ENCODE peak calls at places on chromosomes 6 and 20, in four cellular contexts. R is iPS DF 6.9, Z is right lobe of liver, T is SK-N-SH. U is an unnamed sample.

GRCh38 chr6:104969108-104969507 is 12.2 kb downstream of the LIN28B start:
- DNase-seq in R (no peak), Z (no peak), T (no peak), U (no peak)

GRCh38 chr6:44733868-44734267 is 346.4 kb downstream of the CDC5L start:
- DNase-seq in R (no peak), Z (no peak), T (no peak), U (no peak)

GRCh38 chr6:87806635-87807034 is 104.6 kb upstream of the AKIRIN2 start:
- DNase-seq in R (no peak), Z (no peak), T (peak; percentile 43), U (no peak)

GRCh38 chr6:170575250-170575649 is 9.2 kb downstream of the PDCD2 start:
- DNase-seq in R (no peak), Z (no peak), T (no peak), U (no peak)

GRCh38 chr6:163554663-163555062 is 140.1 kb downstream of the QKI start:
- DNase-seq in R (no peak), Z (peak; percentile 62), T (peak; percentile 23), U (peak; percentile 70)

GRCh38 chr6:102407886-102408741 is 1014.6 kb downstream of the GRIK2 start:
- DNase-seq in R (no peak), Z (no peak), T (no peak), U (no peak)

GRCh38 chr20:11445161-11445560 is 472.5 kb upstream of the BTBD3 start:
- DNase-seq in R (no peak), Z (no peak), T (no peak), U (no peak)

GRCh38 chr6:101597711-101598110 is 204.2 kb downstream of the GRIK2 start:
- DNase-seq in R (no peak), Z (no peak), T (no peak), U (no peak)

GRCh38 chr6:139152892-139153271 is 18.0 kb downstream of the HECA start:
- DNase-seq in R (no peak), Z (no peak), T (no peak), U (no peak)

GRCh38 chr6:139247618-139248017 is 44.2 kb downstream of the TXLNB start:
- DNase-seq in R (no peak), Z (no peak), T (no peak), U (no peak)

GRCh38 chr20:8127553-8128255 is 4.4 kb upstream of the PLCB1 start:
- DNase-seq in R (no peak), Z (no peak), T (no peak), U (no peak)

GRCh38 chr20:22389836-22390542 is 194.4 kb downstream of the FOXA2 start:
- DNase-seq in R (peak; percentile 41), Z (no peak), T (no peak), U (peak; percentile 69)

GRCh38 chr6:159152014-159152413 is 17.2 kb upstream of the FNDC1 start:
- DNase-seq in R (no peak), Z (no peak), T (no peak), U (no peak)

GRCh38 chr20:6708010-6708409 is 59.5 kb upstream of the BMP2 start:
- DNase-seq in R (no peak), Z (peak; percentile 73), T (no peak), U (peak; percentile 82)

GRCh38 chr20:51083447-51083846 is 60.5 kb upstream of the KCNG1 start:
- DNase-seq in R (no peak), Z (no peak), T (no peak), U (no peak)

GRCh38 chr6:131281471-131282270 is 146.4 kb downstream of the AKAP7 start:
- DNase-seq in R (no peak), Z (peak; percentile 62), T (no peak), U (peak; percentile 51)

GRCh38 chr6:54698974-54699373 is 147.6 kb upstream of the FAM83B start:
- DNase-seq in R (no peak), Z (no peak), T (no peak), U (no peak)

GRCh38 chr20:53829086-53829703 is 235.6 kb upstream of the ZNF217 start:
- DNase-seq in R (no peak), Z (no peak), T (no peak), U (no peak)

GRCh38 chr6:53983301-53983700 is 127.9 kb upstream of the MLIP start:
- DNase-seq in R (no peak), Z (no peak), T (no peak), U (no peak)

GRCh38 chr6:134875367-134875766 is 74.5 kb downstream of the ALDH8A1 start:
- DNase-seq in R (no peak), Z (no peak), T (no peak), U (no peak)

GRCh38 chr6:81865712-81866111 is 113.2 kb upstream of the TENT5A start:
- DNase-seq in R (no peak), Z (no peak), T (no peak), U (no peak)

GRCh38 chr6:116159782-116160524 is 34.0 kb upstream of the COL10A1 start:
- DNase-seq in R (no peak), Z (no peak), T (no peak), U (no peak)

GRCh38 chr20:41524980-41525613 is 93.1 kb downstream of the CHD6 start:
- DNase-seq in R (no peak), Z (peak; percentile 65), T (no peak), U (peak; percentile 78)

GRCh38 chr6:2959909-2960719 is 11.3 kb downstream of the SERPINB6 start:
- DNase-seq in R (no peak), Z (no peak), T (no peak), U (no peak)

GRCh38 chr6:170117111-170117972 is 173.5 kb downstream of the DLL1 start:
- DNase-seq in R (no peak), Z (peak; percentile 29), T (no peak), U (no peak)

GRCh38 chr6:147508073-147508870 is at the start of gene SAMD5:
- DNase-seq in R (no peak), Z (peak; percentile 88), T (peak; percentile 53), U (peak; percentile 59)

DNA sequence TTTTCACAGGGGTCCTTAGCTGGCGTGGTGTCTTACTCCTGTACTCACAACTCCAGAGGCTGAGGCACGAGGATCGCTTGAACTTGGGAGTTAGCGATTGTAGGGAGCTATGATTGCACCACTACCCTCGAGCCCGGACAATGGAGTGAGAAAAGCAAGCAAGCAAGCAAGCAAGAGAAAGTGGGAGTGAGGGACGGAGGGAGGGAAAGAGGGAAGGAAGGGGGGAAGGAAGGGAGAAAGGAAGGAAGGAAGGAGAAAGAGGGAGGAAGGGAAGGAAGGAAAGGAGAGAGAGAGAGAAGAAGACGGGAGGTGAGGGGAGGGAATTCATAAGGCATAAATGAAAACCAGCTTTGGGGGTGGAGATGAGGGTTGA is 120.5 kb downstream of the TRIM27 start:
- DNase-seq in R (no peak), Z (no peak), T (no peak), U (no peak)
- H3K4me3 ChIP-seq in R (peak overlapping the region; percentile 73), Z (no peak overlapping the region), T (peak overlapping the region; percentile 1), U (no peak overlapping the region)

GRCh38 chr20:25282034-25282781 is 34.3 kb downstream of the PYGB start:
- DNase-seq in R (no peak), Z (peak; percentile 37), T (no peak), U (peak; percentile 34)
- H3K27ac ChIP-seq in R (no peak overlapping the region), Z (no peak overlapping the region), T (no peak overlapping the region), U (no peak overlapping the region)

GRCh38 chr6:85866373-85866740 is 223.7 kb upstream of the SYNCRIP start:
- DNase-seq in R (no peak), Z (no peak), T (no peak), U (no peak)
- H3K4me3 ChIP-seq in R (no peak overlapping the region), Z (no peak overlapping the region), T (no peak overlapping the region), U (peak overlapping the region; percentile 47)

DNA sequence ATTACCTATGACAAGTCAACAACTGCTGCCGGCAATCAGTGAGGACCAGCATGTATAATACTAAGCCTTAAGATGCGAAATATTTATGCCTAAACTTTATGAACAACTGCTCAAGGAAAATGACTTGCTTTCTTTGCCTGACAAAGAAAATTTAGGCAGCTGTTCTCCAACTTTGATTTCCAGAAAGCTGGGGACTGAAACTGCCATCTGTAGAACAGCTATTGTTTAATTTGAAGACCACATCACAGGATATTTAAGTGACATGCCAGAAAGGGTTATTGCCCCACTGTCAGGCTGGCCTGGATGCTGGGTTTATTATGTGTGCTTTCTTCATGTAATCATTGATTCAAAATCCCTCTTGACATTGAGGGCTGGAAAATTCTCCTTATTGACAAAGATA is 153.9 kb upstream of the ENPP5 start:
- DNase-seq in R (no peak), Z (no peak), T (no peak), U (no peak)
- H3K27ac ChIP-seq in R (no peak overlapping the region), Z (no peak overlapping the region), T (no peak overlapping the region), U (no peak overlapping the region)

GRCh38 chr6:37539706-37540352 is 40.1 kb upstream of the CCDC167 start:
- DNase-seq in R (no peak), Z (no peak), T (no peak), U (no peak)

GRCh38 chr6:37536462-37537225 is 37.0 kb upstream of the CCDC167 start:
- DNase-seq in R (no peak), Z (no peak), T (peak; percentile 73), U (no peak)

GRCh38 chr6:37541346-37541745 is 41.7 kb upstream of the CCDC167 start:
- DNase-seq in R (no peak), Z (no peak), T (no peak), U (no peak)

GRCh38 chr6:37538107-37538506 is 38.4 kb upstream of the CCDC167 start:
- DNase-seq in R (no peak), Z (no peak), T (no peak), U (no peak)

GRCh38 chr6:37540390-37540789 is 40.7 kb upstream of the CCDC167 start:
- DNase-seq in R (no peak), Z (no peak), T (no peak), U (no peak)
- H3K4me3 ChIP-seq in R (no peak overlapping the region), Z (no peak overlapping the region), T (no peak overlapping the region), U (no peak overlapping the region)

DNA sequence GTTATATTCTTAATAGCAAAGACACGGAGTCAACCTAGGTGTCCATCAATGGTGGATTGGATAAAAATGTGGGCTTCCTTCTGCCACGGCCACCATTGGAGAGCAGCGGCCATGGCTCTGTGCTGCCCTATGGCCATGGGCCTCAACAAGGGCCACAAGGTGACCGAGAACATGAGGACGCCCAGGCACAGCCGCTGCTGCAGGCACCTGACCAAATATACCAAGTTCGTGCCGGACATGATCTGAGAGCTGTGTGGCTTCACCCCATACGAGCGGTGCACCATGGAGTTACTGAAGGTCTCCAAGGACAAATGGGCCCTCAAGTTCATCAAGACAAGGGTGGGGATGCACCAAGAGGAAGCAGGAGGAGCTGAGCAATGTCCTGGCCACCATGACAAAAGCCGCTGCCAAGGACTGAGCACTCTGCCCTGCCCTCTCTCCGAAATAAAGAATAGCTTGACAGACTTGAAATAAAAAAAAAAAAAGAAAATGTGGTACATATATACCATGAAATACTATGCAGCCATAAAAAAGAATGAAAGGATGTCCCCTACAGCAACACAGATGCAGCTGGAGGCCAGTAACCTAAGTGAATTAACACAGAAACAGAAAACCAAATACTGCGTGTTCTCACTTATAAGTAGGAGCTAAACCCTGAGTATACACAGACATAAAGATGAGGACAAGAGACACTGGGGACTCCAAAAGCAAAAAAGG is 81.0 kb downstream of the FKBP5 start:
- DNase-seq in R (no peak), Z (no peak), T (no peak), U (no peak)
- H3K27ac ChIP-seq in R (no peak overlapping the region), Z (no peak overlapping the region), T (no peak overlapping the region), U (no peak overlapping the region)

GRCh38 chr20:47544852-47545251 is 43.2 kb downstream of the NCOA3 start:
- DNase-seq in R (no peak), Z (no peak), T (no peak), U (no peak)

GRCh38 chr20:47545499-47545898 is 43.8 kb downstream of the NCOA3 start:
- DNase-seq in R (no peak), Z (no peak), T (no peak), U (no peak)

GRCh38 chr20:47544240-47544639 is 42.6 kb downstream of the NCOA3 start:
- DNase-seq in R (no peak), Z (no peak), T (no peak), U (no peak)

GRCh38 chr20:47547034-47547387 is 45.3 kb downstream of the NCOA3 start:
- DNase-seq in R (no peak), Z (no peak), T (no peak), U (no peak)

GRCh38 chr20:47546184-47547033 is 44.7 kb downstream of the NCOA3 start:
- DNase-seq in R (no peak), Z (no peak), T (no peak), U (no peak)
- H3K4me3 ChIP-seq in R (no peak overlapping the region), Z (no peak overlapping the region), T (no peak overlapping the region), U (no peak overlapping the region)